ENCODE peak calls at places on chromosomes 13 and 19, in nine cellular contexts. B, U, O, D, I, Z, P, M and Y are unnamed samples.

GRCh38 chr19:40471111-40471510 is 4.3 kb downstream of the SPTBN4 start:
- DNase-seq in B (no peak), U (no peak), O (no peak), D (no peak), I (no peak), Z (no peak), P (no peak), M (no peak), Y (no peak)

GRCh38 chr19:17079710-17080440 is 4.3 kb downstream of the MYO9B start:
- DNase-seq in B (peak; percentile 74), U (peak; percentile 90), O (peak; percentile 69), D (no peak), I (peak; percentile 99), Z (peak; percentile 43), P (no peak), M (peak; percentile 49), Y (no peak)

GRCh38 chr19:927707-928401 is 2.0 kb downstream of the ARID3A start:
- DNase-seq in B (no peak), U (no peak), O (no peak), D (no peak), I (no peak), Z (no peak), P (no peak), M (no peak), Y (peak; percentile 54)

GRCh38 chr19:29079331-29079730 is 133.6 kb downstream of the UQCRFS1 start:
- DNase-seq in B (no peak), U (no peak), O (no peak), D (no peak), I (no peak), Z (no peak), P (no peak), M (no peak), Y (peak; percentile 22)

GRCh38 chr13:89936256-89936655 is 1411.2 kb upstream of the MIR17HG start:
- DNase-seq in B (no peak), U (no peak), O (no peak), D (no peak), I (no peak), Z (no peak), P (no peak), M (no peak), Y (no peak)

GRCh38 chr13:26653310-26653709 is 95.8 kb downstream of the WASF3 start:
- DNase-seq in B (no peak), U (no peak), O (no peak), D (no peak), I (peak; percentile 74), Z (no peak), P (no peak), M (no peak), Y (no peak)

GRCh38 chr19:8148410-8149231 is 771 bp downstream of the FBN3 start:
- DNase-seq in B (no peak), U (peak; percentile 29), O (no peak), D (no peak), I (no peak), Z (no peak), P (no peak), M (no peak), Y (peak; percentile 97)

GRCh38 chr13:75763511-75763910 is 127.4 kb downstream of the LMO7 start:
- DNase-seq in B (no peak), U (no peak), O (no peak), D (no peak), I (no peak), Z (no peak), P (no peak), M (no peak), Y (no peak)

GRCh38 chr19:50508850-50509190 is 2.2 kb downstream of the JOSD2 start:
- DNase-seq in B (no peak), U (no peak), O (no peak), D (no peak), I (no peak), Z (no peak), P (no peak), M (no peak), Y (no peak)

GRCh38 chr13:112575680-112576079 is 12.3 kb downstream of the TUBGCP3 start:
- DNase-seq in B (no peak), U (no peak), O (no peak), D (peak; percentile 13), I (no peak), Z (no peak), P (no peak), M (no peak), Y (peak; percentile 70)

GRCh38 chr13:23918208-23918607 is 20.9 kb upstream of the C1QTNF9B start:
- DNase-seq in B (no peak), U (no peak), O (no peak), D (no peak), I (peak; percentile 38), Z (no peak), P (no peak), M (no peak), Y (no peak)

GRCh38 chr13:50080158-50080855 is 65.1 kb downstream of the KCNRG start:
- DNase-seq in B (peak; percentile 11), U (peak; percentile 37), O (peak; percentile 13), D (peak; percentile 80), I (peak; percentile 52), Z (peak; percentile 41), P (no peak), M (no peak), Y (peak; percentile 31)

GRCh38 chr19:35754365-35755139 is 2.3 kb downstream of the HSPB6 start:
- DNase-seq in B (no peak), U (no peak), O (no peak), D (no peak), I (no peak), Z (no peak), P (no peak), M (no peak), Y (no peak)

GRCh38 chr13:20193142-20193923 is 595 bp upstream of the GJB2 start:
- DNase-seq in B (no peak), U (no peak), O (no peak), D (no peak), I (no peak), Z (no peak), P (no peak), M (no peak), Y (peak; percentile 27)

GRCh38 chr13:108927615-108928014 is 298.2 kb downstream of the MYO16 start:
- DNase-seq in B (no peak), U (no peak), O (no peak), D (no peak), I (no peak), Z (no peak), P (no peak), M (no peak), Y (no peak)

GRCh38 chr13:79447741-79448140 is 33.2 kb upstream of the NDFIP2 start:
- DNase-seq in B (no peak), U (no peak), O (no peak), D (no peak), I (no peak), Z (no peak), P (no peak), M (no peak), Y (no peak)

GRCh38 chr13:34864650-34865049 is 77.4 kb upstream of the NBEA start:
- DNase-seq in B (no peak), U (no peak), O (no peak), D (no peak), I (no peak), Z (no peak), P (no peak), M (no peak), Y (no peak)

GRCh38 chr13:113489171-113489548 is 1.4 kb downstream of the DCUN1D2 start:
- DNase-seq in B (no peak), U (no peak), O (no peak), D (no peak), I (no peak), Z (no peak), P (no peak), M (no peak), Y (peak; percentile 80)

GRCh38 chr13:46726347-46726746 is 70.6 kb downstream of the ESD start:
- DNase-seq in B (no peak), U (no peak), O (peak; percentile 8), D (no peak), I (no peak), Z (no peak), P (no peak), M (no peak), Y (no peak)

GRCh38 chr13:35782793-35783192 is 306.3 kb upstream of the MAB21L1 start:
- DNase-seq in B (no peak), U (no peak), O (no peak), D (no peak), I (no peak), Z (no peak), P (no peak), M (no peak), Y (no peak)

GRCh38 chr13:80379245-80379644 is 38.3 kb upstream of the SPRY2 start:
- DNase-seq in B (no peak), U (peak; percentile 49), O (no peak), D (no peak), I (peak; percentile 43), Z (no peak), P (no peak), M (no peak), Y (no peak)

GRCh38 chr13:101144808-101145419 is 271.4 kb downstream of the NALCN start:
- DNase-seq in B (no peak), U (peak; percentile 50), O (no peak), D (peak; percentile 74), I (peak; percentile 71), Z (no peak), P (peak; percentile 38), M (no peak), Y (peak; percentile 78)

GRCh38 chr13:51733656-51734334 is 70.2 kb downstream of the DHRS12 start:
- DNase-seq in B (no peak), U (no peak), O (no peak), D (no peak), I (peak; percentile 15), Z (no peak), P (no peak), M (no peak), Y (peak; percentile 12)

GRCh38 chr19:30214651-30215051 is 157.5 kb upstream of the ZNF536 start:
- DNase-seq in B (peak; percentile 20), U (no peak), O (no peak), D (peak; percentile 30), I (no peak), Z (no peak), P (no peak), M (no peak), Y (no peak)

GRCh38 chr13:106630650-106631049 is 62.7 kb upstream of the ARGLU1 start:
- DNase-seq in B (no peak), U (no peak), O (no peak), D (peak; percentile 36), I (no peak), Z (no peak), P (no peak), M (no peak), Y (no peak)

GRCh38 chr13:107790360-107790759 is 425.0 kb downstream of the LIG4 start:
- DNase-seq in B (no peak), U (no peak), O (no peak), D (no peak), I (no peak), Z (no peak), P (no peak), M (no peak), Y (no peak)

GRCh38 chr19:54199401-54199800 is 1.3 kb upstream of the RPS9 start:
- DNase-seq in B (no peak), U (no peak), O (no peak), D (no peak), I (no peak), Z (no peak), P (no peak), M (no peak), Y (no peak)

GRCh38 chr13:41613471-41613870 is 156.1 kb downstream of the RGCC start:
- DNase-seq in B (no peak), U (no peak), O (no peak), D (no peak), I (no peak), Z (no peak), P (no peak), M (no peak), Y (no peak)

GRCh38 chr13:40152145-40152544 is 496.7 kb downstream of the COG6 start:
- DNase-seq in B (no peak), U (peak; percentile 63), O (no peak), D (peak; percentile 72), I (peak; percentile 49), Z (no peak), P (no peak), M (no peak), Y (no peak)

GRCh38 chr13:27449936-27450828 is at the start of gene MTIF3:
- DNase-seq in B (peak; percentile 97), U (peak; percentile 94), O (peak; percentile 95), D (peak; percentile 94), I (peak; percentile 90), Z (peak; percentile 97), P (peak; percentile 93), M (peak; percentile 79), Y (peak; percentile 99)

GRCh38 chr19:13172335-13173128 is 22.3 kb downstream of the IER2 start:
- DNase-seq in B (peak; percentile 85), U (peak; percentile 91), O (peak; percentile 71), D (peak; percentile 46), I (peak; percentile 83), Z (peak; percentile 92), P (no peak), M (no peak), Y (no peak)